ENCODE peak calls at places on chromosome 18, in ten cellular contexts. K, R, H, Z, W, G, O, A, D and V are unnamed samples.

GRCh38 chr18:48460929-48461583 is 51.9 kb upstream of the ZBTB7C start:
- DNase-seq in K (no peak), R (no peak), H (no peak), Z (no peak), W (no peak), G (no peak), O (no peak), A (no peak), D (no peak), V (no peak)

GRCh38 chr18:72652990-72653593 is 109.0 kb upstream of the CBLN2 start:
- DNase-seq in K (no peak), R (peak; percentile 70), H (no peak), Z (peak; percentile 59), W (no peak), G (peak; percentile 20), O (no peak), A (peak; percentile 6), D (peak; percentile 45), V (peak; percentile 6)

GRCh38 chr18:36812686-36813085 is 16.1 kb downstream of the TPGS2 start:
- DNase-seq in K (no peak), R (no peak), H (peak; percentile 24), Z (no peak), W (no peak), G (no peak), O (no peak), A (no peak), D (no peak), V (no peak)

GRCh38 chr18:63107171-63107850 is 212.3 kb downstream of the BCL2 start:
- DNase-seq in K (no peak), R (no peak), H (no peak), Z (no peak), W (no peak), G (no peak), O (no peak), A (no peak), D (peak; percentile 28), V (no peak)

GRCh38 chr18:55401638-55402191 is 186.3 kb downstream of the TCF4 start:
- DNase-seq in K (no peak), R (no peak), H (peak; percentile 33), Z (no peak), W (no peak), G (peak; percentile 70), O (no peak), A (no peak), D (no peak), V (peak; percentile 96)

GRCh38 chr18:23903971-23904370 is 110.6 kb upstream of the TTC39C start:
- DNase-seq in K (no peak), R (no peak), H (peak; percentile 77), Z (no peak), W (no peak), G (no peak), O (no peak), A (no peak), D (no peak), V (no peak)

GRCh38 chr18:63947051-63947790 is 1.9 kb upstream of the HMSD start:
- DNase-seq in K (no peak), R (no peak), H (no peak), Z (no peak), W (no peak), G (no peak), O (no peak), A (no peak), D (no peak), V (no peak)

GRCh38 chr18:54712315-54712714 is 116.0 kb upstream of the RAB27B start:
- DNase-seq in K (no peak), R (no peak), H (no peak), Z (no peak), W (no peak), G (no peak), O (no peak), A (no peak), D (no peak), V (no peak)

GRCh38 chr18:42474577-42474976 is 519.5 kb downstream of the PIK3C3 start:
- DNase-seq in K (no peak), R (no peak), H (no peak), Z (no peak), W (no peak), G (no peak), O (no peak), A (no peak), D (no peak), V (no peak)

GRCh38 chr18:2927745-2928144 is 80.9 kb downstream of the EMILIN2 start:
- DNase-seq in K (no peak), R (no peak), H (no peak), Z (no peak), W (no peak), G (no peak), O (no peak), A (no peak), D (no peak), V (no peak)

GRCh38 chr18:42559292-42559691 is 556.2 kb downstream of the RIT2 start:
- DNase-seq in K (no peak), R (no peak), H (no peak), Z (no peak), W (no peak), G (no peak), O (no peak), A (no peak), D (no peak), V (no peak)

GRCh38 chr18:6785411-6785810 is 55.9 kb downstream of the ARHGAP28 start:
- DNase-seq in K (no peak), R (no peak), H (no peak), Z (no peak), W (no peak), G (no peak), O (no peak), A (no peak), D (no peak), V (no peak)

GRCh38 chr18:23071285-23071684 is 64.0 kb upstream of the CABLES1 start:
- DNase-seq in K (peak; percentile 74), R (peak; percentile 73), H (peak; percentile 40), Z (no peak), W (no peak), G (no peak), O (peak; percentile 66), A (no peak), D (no peak), V (no peak)

GRCh38 chr18:9549405-9549804 is 65.0 kb downstream of the PPP4R1 start:
- DNase-seq in K (no peak), R (no peak), H (no peak), Z (no peak), W (no peak), G (peak; percentile 9), O (no peak), A (no peak), D (no peak), V (no peak)

GRCh38 chr18:48228301-48228715 is 180.9 kb downstream of the ZBTB7C start:
- DNase-seq in K (peak; percentile 67), R (no peak), H (peak; percentile 89), Z (no peak), W (no peak), G (no peak), O (no peak), A (no peak), D (no peak), V (no peak)

GRCh38 chr18:47595816-47596501 is 334.5 kb downstream of the SMAD2 start:
- DNase-seq in K (no peak), R (peak; percentile 39), H (no peak), Z (no peak), W (no peak), G (peak; percentile 25), O (no peak), A (no peak), D (no peak), V (peak; percentile 50)

GRCh38 chr18:79934311-79935097 is 16.9 kb downstream of the SLC66A2 start:
- DNase-seq in K (peak; percentile 48), R (no peak), H (peak; percentile 28), Z (peak; percentile 41), W (no peak), G (no peak), O (no peak), A (no peak), D (no peak), V (no peak)

GRCh38 chr18:79590191-79591039 is 89.2 kb upstream of the CTDP1 start:
- DNase-seq in K (peak; percentile 42), R (no peak), H (no peak), Z (peak; percentile 57), W (no peak), G (no peak), O (no peak), A (no peak), D (no peak), V (no peak)

GRCh38 chr18:23629444-23629946 is 33.2 kb downstream of the ANKRD29 start:
- DNase-seq in K (peak; percentile 66), R (no peak), H (no peak), Z (no peak), W (no peak), G (no peak), O (no peak), A (peak; percentile 71), D (no peak), V (no peak)

GRCh38 chr18:13245481-13246000 is 27.0 kb downstream of the LDLRAD4 start:
- DNase-seq in K (peak; percentile 20), R (no peak), H (peak; percentile 5), Z (no peak), W (no peak), G (no peak), O (no peak), A (peak; percentile 74), D (no peak), V (no peak)

GRCh38 chr18:29188760-29189159 is 1011.8 kb upstream of the CDH2 start:
- DNase-seq in K (no peak), R (no peak), H (no peak), Z (no peak), W (no peak), G (no peak), O (no peak), A (no peak), D (no peak), V (no peak)

GRCh38 chr18:28767781-28768211 is 590.9 kb upstream of the CDH2 start:
- DNase-seq in K (no peak), R (no peak), H (no peak), Z (no peak), W (no peak), G (no peak), O (no peak), A (no peak), D (no peak), V (peak; percentile 86)

GRCh38 chr18:47829831-47830230 is 100.6 kb downstream of the SMAD2 start:
- DNase-seq in K (no peak), R (no peak), H (no peak), Z (no peak), W (no peak), G (no peak), O (no peak), A (no peak), D (no peak), V (no peak)

GRCh38 chr18:34322365-34323289 is 97.9 kb upstream of the NOL4 start:
- DNase-seq in K (peak; percentile 52), R (peak; percentile 74), H (no peak), Z (peak; percentile 72), W (peak; percentile 11), G (peak; percentile 75), O (no peak), A (peak; percentile 70), D (no peak), V (peak; percentile 83)

GRCh38 chr18:79695269-79695668 is 15.7 kb downstream of the CTDP1 start:
- DNase-seq in K (peak; percentile 15), R (no peak), H (no peak), Z (no peak), W (no peak), G (no peak), O (no peak), A (no peak), D (no peak), V (no peak)

GRCh38 chr18:22006458-22006857 is 162.9 kb upstream of the GATA6 start:
- DNase-seq in K (no peak), R (no peak), H (no peak), Z (no peak), W (no peak), G (no peak), O (no peak), A (peak; percentile 4), D (no peak), V (no peak)

GRCh38 chr18:76274470-76275289 is 220.4 kb downstream of the ZNF516 start:
- DNase-seq in K (no peak), R (no peak), H (no peak), Z (peak; percentile 70), W (peak; percentile 66), G (peak; percentile 2), O (no peak), A (no peak), D (peak; percentile 21), V (no peak)

GRCh38 chr18:9722691-9723090 is 14.6 kb downstream of the RAB31 start:
- DNase-seq in K (no peak), R (no peak), H (no peak), Z (no peak), W (no peak), G (peak; percentile 21), O (no peak), A (no peak), D (no peak), V (no peak)